ENCODE peak calls at places on chromosomes 4 and X, in six cellular contexts. U is nephron progenitor cell, W is A549, R is neural crest cell, V is sciatic nerve, J is lung microvascular endothelial cell. O is an unnamed sample.

GRCh38 chr4:157043131-157043530 is 32.8 kb upstream of the GLRB start:
- DNase-seq in W (peak; percentile 16), U (peak; percentile 12), V (no peak), J (peak; percentile 51), R (no peak), O (peak; percentile 4)

GRCh38 chr4:54067163-54067562 is 2.8 kb upstream of the CHIC2 start:
- DNase-seq in J (peak; percentile 76), V (no peak), R (no peak), U (no peak), W (peak; percentile 69), O (no peak)

GRCh38 chr4:101192244-101192643 is 155.1 kb downstream of the PPP3CA start:
- DNase-seq in R (no peak), W (peak; percentile 71), V (no peak), J (no peak), U (no peak), O (no peak)

GRCh38 chr4:26454961-26455360 is 35.3 kb downstream of the CCKAR start:
- DNase-seq in R (no peak), V (no peak), J (no peak), W (no peak), U (no peak), O (no peak)

GRCh38 chr4:125702406-125702805 is 387.7 kb downstream of the FAT4 start:
- DNase-seq in W (no peak), R (no peak), U (no peak), V (no peak), J (no peak), O (no peak)

GRCh38 chr4:148822572-148823418 is 380.6 kb upstream of the NR3C2 start:
- DNase-seq in W (no peak), U (no peak), V (no peak), J (no peak), R (no peak), O (no peak)

GRCh38 chr4:38868055-38868965 is 704 bp downstream of the FAM114A1 start:
- DNase-seq in V (peak; percentile 75), U (peak; percentile 31), W (peak; percentile 28), R (peak; percentile 6), J (peak; percentile 36), O (peak; percentile 30)

GRCh38 chrX:47241201-47242011 is 8.6 kb downstream of the USP11 start:
- DNase-seq in U (no peak), R (no peak), J (no peak), V (no peak), W (no peak), O (no peak)